ENCODE peak calls at places on chromosomes 13 and 19, in seven cellular contexts. Y is fibroblast of lung, N is thoracic aorta, Q is tibial nerve, B is progenitor cell of endocrine pancreas, Z is fibroblast of pulmonary artery, J is GM20000. G is an unnamed sample.

GRCh38 chr13:35780613-35781012 is 304.1 kb upstream of the MAB21L1 start:
- DNase-seq in N (no peak), Q (no peak), Z (no peak), B (no peak), Y (no peak), J (no peak), G (no peak)

GRCh38 chr19:11381535-11382369 is 2.4 kb downstream of the EPOR start:
- DNase-seq in Q (peak; percentile 16), B (peak; percentile 38), J (peak; percentile 90), N (no peak), Y (peak; percentile 82), Z (peak; percentile 87), G (peak; percentile 95)

GRCh38 chr13:70964124-70964523 is 855.9 kb upstream of the KLHL1 start:
- DNase-seq in Z (peak; percentile 13), Q (no peak), J (no peak), N (no peak), B (no peak), Y (peak; percentile 17), G (no peak)

GRCh38 chr13:51623473-51623872 is 39.2 kb downstream of the WDFY2 start:
- DNase-seq in Q (no peak), B (no peak), N (no peak), J (no peak), Z (no peak), Y (no peak), G (no peak)

GRCh38 chr19:27975419-27976005 is 1237.4 kb downstream of the UQCRFS1 start:
- DNase-seq in Z (no peak), Q (no peak), J (no peak), Y (no peak), B (no peak), N (no peak), G (no peak)

GRCh38 chr13:49112782-49113525 is 107.2 kb upstream of the MLNR start:
- DNase-seq in B (no peak), J (no peak), N (no peak), Z (peak; percentile 26), Y (peak; percentile 21), Q (no peak), G (no peak)

GRCh38 chr19:45340899-45341453 is 426 bp downstream of the KLC3 start:
- DNase-seq in Z (no peak), Y (peak; percentile 15), B (no peak), N (no peak), J (no peak), Q (no peak), G (no peak)

GRCh38 chr19:35248310-35249145 is at the start of gene LSR:
- DNase-seq in Q (no peak), Y (no peak), Z (no peak), N (no peak), B (peak; percentile 85), J (peak; percentile 97), G (peak; percentile 88)

GRCh38 chr13:86986448-86986847 is 684.7 kb upstream of the SLITRK5 start:
- DNase-seq in J (no peak), Z (no peak), Q (no peak), N (no peak), B (no peak), Y (peak; percentile 22), G (no peak)

GRCh38 chr13:114068723-114069322 is 63.6 kb downstream of the RASA3 start:
- DNase-seq in Y (peak; percentile 81), J (no peak), N (no peak), Q (peak; percentile 59), B (no peak), Z (peak; percentile 85), G (no peak)

GRCh38 chr13:20882206-20882605 is 20.3 kb downstream of the XPO4 start:
- DNase-seq in Y (no peak), Z (peak; percentile 16), Q (no peak), J (no peak), B (no peak), N (no peak), G (no peak)

GRCh38 chr19:28426902-28427232 is 786.1 kb downstream of the UQCRFS1 start:
- DNase-seq in J (no peak), Q (no peak), N (no peak), Z (peak; percentile 22), Y (peak; percentile 1), B (no peak), G (no peak)

GRCh38 chr19:34556500-34556899 is 74.9 kb downstream of the WTIP start:
- DNase-seq in J (no peak), Z (peak; percentile 19), Q (peak; percentile 12), Y (no peak), B (no peak), N (no peak), G (peak; percentile 59)

GRCh38 chr13:49563513-49563912 is 21.8 kb downstream of the RCBTB1 start:
- DNase-seq in B (no peak), Q (no peak), J (no peak), N (no peak), Z (peak; percentile 51), Y (peak; percentile 46), G (no peak)

GRCh38 chr19:719636-720377 is 11.1 kb downstream of the PALM start:
- DNase-seq in N (no peak), Q (no peak), J (peak; percentile 37), B (no peak), Z (no peak), Y (no peak), G (no peak)

GRCh38 chr19:20321139-20321656 is 154.2 kb downstream of the ZNF486 start:
- DNase-seq in N (no peak), Z (no peak), J (no peak), Y (no peak), B (no peak), Q (no peak), G (no peak)

GRCh38 chr13:33229446-33230177 is 55.9 kb downstream of the STARD13 start:
- DNase-seq in Q (peak; percentile 30), J (no peak), N (no peak), Y (no peak), B (no peak), Z (no peak), G (no peak)

GRCh38 chr13:96481482-96481881 is 391.6 kb downstream of the HS6ST3 start:
- DNase-seq in N (no peak), Y (no peak), Z (no peak), Q (no peak), J (no peak), B (no peak), G (no peak)
- TF ChIP-seq CTCF in N (no peak), Y (no peak), Z (no peak), Q (no peak), J (no peak), B (no peak), G (no peak)

DNA sequence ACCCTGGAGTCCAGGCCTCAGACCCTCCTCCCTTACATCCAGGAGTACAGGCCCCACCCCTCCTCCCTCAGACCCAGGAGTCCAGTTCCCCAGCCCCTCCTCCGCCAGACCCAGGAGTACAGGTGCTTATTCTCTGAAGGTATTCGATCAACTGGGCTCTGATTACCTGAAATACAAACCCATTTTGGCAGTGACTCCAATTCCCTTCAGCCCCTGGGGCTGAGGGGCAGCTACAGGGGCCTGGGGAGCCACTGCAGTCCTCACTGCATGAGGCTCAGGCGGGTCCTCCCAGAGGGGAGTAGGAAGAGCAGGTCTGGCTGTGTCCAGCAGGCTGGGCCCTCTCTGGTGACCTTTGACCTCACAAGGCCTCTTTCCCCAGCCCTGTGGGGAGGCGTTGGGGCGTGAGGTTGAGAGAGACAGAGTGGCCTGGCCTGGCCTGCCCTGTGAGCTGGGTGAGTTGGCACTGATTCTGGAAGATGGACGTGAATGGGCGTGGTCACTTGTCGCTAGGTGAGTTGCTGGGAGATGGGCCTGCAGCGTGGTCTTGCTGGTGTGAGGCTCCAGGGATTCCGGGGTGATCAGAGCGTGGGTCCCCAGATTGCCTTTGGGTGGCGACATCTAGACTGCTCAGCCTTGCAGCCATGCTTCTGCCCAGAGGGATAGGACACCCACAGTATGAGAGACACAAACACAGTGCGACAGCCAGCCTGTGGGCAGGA is 3.1 kb downstream of the BCAT2 start:
- DNase-seq in B (no peak), Z (no peak), Y (no peak), N (no peak), J (no peak), Q (no peak), G (no peak)
- TF ChIP-seq CTCF in B (no peak), Z (no peak), Y (peak; percentile 18), N (no peak), J (no peak), Q (no peak), G (no peak)

GRCh38 chr19:18484992-18485391 is 36.9 kb downstream of the ELL start:
- DNase-seq in B (no peak), N (no peak), Z (no peak), J (no peak), Y (no peak), Q (no peak), G (no peak)
- TF ChIP-seq CTCF in B (no peak), N (no peak), Z (no peak), J (no peak), Y (no peak), Q (no peak), G (no peak)

DNA sequence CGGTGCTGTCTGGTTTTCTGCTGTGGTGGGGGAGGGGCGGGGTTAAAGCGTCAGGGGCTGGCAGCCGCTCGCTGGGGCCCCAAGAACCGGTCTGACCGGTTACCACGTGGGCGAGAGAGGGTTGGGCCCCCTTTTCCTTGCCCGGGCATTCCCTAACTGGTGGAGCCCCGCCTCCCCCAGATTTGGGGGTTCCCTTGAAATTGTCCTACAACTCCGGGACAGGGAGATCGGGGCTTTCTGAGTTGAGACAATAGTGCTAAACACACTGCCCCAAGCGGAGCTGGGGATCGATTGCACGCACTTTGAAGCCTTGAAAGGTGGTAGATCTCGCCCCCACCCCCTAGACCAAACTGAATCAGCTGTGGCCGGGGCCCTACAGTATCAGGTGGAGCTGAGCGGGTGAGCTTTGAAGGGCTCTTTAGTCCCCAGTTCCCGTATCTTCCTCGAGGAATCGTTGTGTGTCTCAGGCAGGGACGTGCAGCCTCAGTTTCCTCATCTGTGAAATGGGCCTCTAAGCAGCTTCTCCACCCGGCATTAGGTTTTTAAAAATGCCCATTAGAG is 4.8 kb downstream of the IER2 start:
- DNase-seq in N (no peak), B (peak; percentile 93), Z (peak; percentile 81), Q (peak; percentile 43), J (peak; percentile 76), Y (peak; percentile 57), G (peak; percentile 96)
- TF ChIP-seq CTCF in N (no peak), B (peak; percentile 30), Z (peak; percentile 33), Q (no peak), J (peak; percentile 41), Y (peak; percentile 31), G (peak; percentile 45)

DNA sequence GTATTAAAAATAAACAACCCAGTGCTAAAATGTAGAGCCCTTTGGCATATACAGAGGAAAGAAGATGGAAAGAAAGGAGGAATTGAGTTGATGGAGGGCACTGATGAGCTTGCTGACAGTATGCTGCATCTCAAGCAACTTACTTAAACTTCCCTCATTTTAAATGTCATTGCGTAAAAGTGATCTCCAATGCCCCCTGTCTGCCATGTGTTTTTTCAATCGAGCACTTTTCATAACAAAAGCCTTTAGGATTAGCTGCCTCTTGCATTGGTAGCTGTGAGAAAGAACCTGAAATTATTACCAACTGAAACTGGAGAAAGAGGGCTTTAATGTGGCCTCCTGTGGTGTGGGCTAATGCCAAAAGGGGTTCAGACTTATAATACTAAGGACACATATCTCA is 541.6 kb downstream of the SUCLA2 start:
- DNase-seq in N (no peak), Q (no peak), J (no peak), Z (peak; percentile 60), Y (peak; percentile 75), B (no peak), G (no peak)
- TF ChIP-seq CTCF in N (no peak), Q (no peak), J (no peak), Z (peak; percentile 55), Y (peak; percentile 54), B (peak; percentile 22), G (no peak)

GRCh38 chr19:3360494-3361383 is 5.6 kb upstream of the NFIC start:
- DNase-seq in Q (no peak), Z (no peak), B (no peak), Y (no peak), N (no peak), J (peak; percentile 91), G (peak; percentile 75)
- TF ChIP-seq CTCF in Q (no peak), Z (no peak), B (no peak), Y (peak; percentile 2), N (no peak), J (no peak), G (no peak)